ENCODE peak calls at places on chromosome 20, in four cellular contexts. H is H1, N is GM12878, Y is K562. E is an unnamed sample.
A peak's percentile ranks its signal among the peaks of the same experiment; 100 is the strongest.

GRCh38 chr20:10201321-10201870 is 17.2 kb upstream of the SNAP25 start:
- DNase-seq in Y (no peak), H (no peak), N (no peak), E (no peak)

GRCh38 chr20:49647509-49647908 is 66.2 kb downstream of the B4GALT5 start:
- DNase-seq in H (no peak), Y (no peak), N (no peak), E (no peak)

GRCh38 chr20:47674686-47675085 is 110.6 kb downstream of the SULF2 start:
- DNase-seq in H (no peak), N (no peak), Y (no peak), E (no peak)

GRCh38 chr20:46883847-46884246 is 10.8 kb upstream of the EYA2 start:
- DNase-seq in H (no peak), N (no peak), Y (no peak), E (no peak)

GRCh38 chr20:53445276-53445675 is 148.4 kb downstream of the ZNF217 start:
- DNase-seq in N (no peak), H (no peak), Y (no peak), E (no peak)

GRCh38 chr20:611047-611842 is 1.1 kb upstream of the TCF15 start:
- DNase-seq in H (no peak), Y (no peak), N (no peak), E (no peak)

GRCh38 chr20:48015136-48015925 is 230.1 kb upstream of the SULF2 start:
- DNase-seq in N (no peak), H (no peak), Y (no peak), E (no peak)

GRCh38 chr20:17394411-17394810 is 136.8 kb downstream of the BFSP1 start:
- DNase-seq in Y (no peak), H (no peak), N (no peak), E (peak; percentile 2)

GRCh38 chr20:32509639-32510066 is 75.5 kb downstream of the NOL4L start:
- DNase-seq in N (no peak), Y (no peak), H (no peak), E (no peak)

GRCh38 chr20:56359212-56360132 is 698 bp downstream of the FAM210B start:
- DNase-seq in Y (no peak), N (no peak), H (no peak), E (no peak)

GRCh38 chr20:17710379-17711305 is 10.9 kb downstream of the BANF2 start:
- DNase-seq in Y (peak; percentile 9), H (no peak), N (no peak), E (no peak)

GRCh38 chr20:23078351-23078993 is 7.7 kb downstream of the CD93 start:
- DNase-seq in H (no peak), N (no peak), Y (no peak), E (no peak)

GRCh38 chr20:5797843-5798462 is 47.8 kb downstream of the SHLD1 start:
- DNase-seq in N (peak; percentile 86), H (no peak), Y (no peak), E (no peak)

GRCh38 chr20:64077094-64077493 is 2.2 kb downstream of the RGS19 start:
- DNase-seq in Y (no peak), H (no peak), N (no peak), E (no peak)

GRCh38 chr20:32966881-32967781 is 37.1 kb downstream of the SUN5 start:
- DNase-seq in H (no peak), Y (no peak), N (peak; percentile 41), E (no peak)

GRCh38 chr20:55667955-55668354 is 337.4 kb downstream of the CBLN4 start:
- DNase-seq in Y (no peak), N (no peak), H (no peak), E (no peak)

GRCh38 chr20:22525821-22526220 is 58.6 kb downstream of the FOXA2 start:
- DNase-seq in N (no peak), Y (no peak), H (no peak), E (no peak)

GRCh38 chr20:61252601-61253263 is 671 bp downstream of the CDH4 start:
- DNase-seq in N (no peak), H (no peak), Y (no peak), E (no peak)

GRCh38 chr20:59018817-59019216 is 412 bp upstream of the TUBB1 start:
- DNase-seq in H (no peak), N (no peak), Y (no peak), E (no peak)

GRCh38 chr20:17443326-17443858 is 87.8 kb downstream of the BFSP1 start:
- DNase-seq in N (no peak), H (no peak), Y (no peak), E (no peak)

GRCh38 chr20:31580706-31581105 is 24.4 kb upstream of the ID1 start:
- DNase-seq in H (no peak), Y (no peak), N (no peak), E (no peak)

GRCh38 chr20:10447028-10447427 is 11.9 kb downstream of the SLX4IP start:
- DNase-seq in Y (peak; percentile 27), N (peak; percentile 92), H (no peak), E (peak; percentile 67)

GRCh38 chr20:41483553-41483930 is 116.9 kb upstream of the EMILIN3 start:
- DNase-seq in H (no peak), N (no peak), Y (no peak), E (no peak)

GRCh38 chr20:31661625-31662371 is 24.1 kb downstream of the COX4I2 start:
- DNase-seq in H (peak; percentile 23), N (no peak), Y (peak; percentile 93), E (peak; percentile 40)

GRCh38 chr20:44196278-44196677 is 9.3 kb upstream of the JPH2 start:
- DNase-seq in N (no peak), H (no peak), Y (peak; percentile 32), E (no peak)

GRCh38 chr20:2558581-2559301 is 22.4 kb downstream of the TMC2 start:
- DNase-seq in Y (no peak), N (no peak), H (no peak), E (no peak)

GRCh38 chr20:54650201-54650722 is 174.9 kb downstream of the DOK5 start:
- DNase-seq in N (no peak), H (no peak), Y (no peak), E (no peak)

GRCh38 chr20:51679254-51679921 is 88.8 kb downstream of the ATP9A start:
- DNase-seq in N (no peak), Y (no peak), H (no peak), E (no peak)

GRCh38 chr20:36919715-36920333 is 31.7 kb downstream of the SAMHD1 start:
- DNase-seq in H (no peak), N (peak; percentile 13), Y (peak; percentile 56), E (peak; percentile 49)

GRCh38 chr20:3174442-3175263 is 1.3 kb upstream of the LZTS3 start:
- DNase-seq in Y (no peak), N (no peak), H (peak; percentile 31), E (peak; percentile 26)

GRCh38 chr20:63943007-63943807 is 13.0 kb downstream of the UCKL1 start:
- DNase-seq in Y (no peak), H (no peak), N (no peak), E (no peak)

GRCh38 chr20:35601990-35602389 is 13.6 kb upstream of the SPAG4 start:
- DNase-seq in Y (no peak), H (no peak), N (no peak), E (no peak)

GRCh38 chr20:35600176-35600995 is 15.2 kb upstream of the SPAG4 start:
- DNase-seq in N (no peak), Y (peak; percentile 8), H (no peak), E (no peak)

GRCh38 chr20:35599776-35600120 is 15.9 kb upstream of the SPAG4 start:
- DNase-seq in Y (no peak), N (no peak), H (no peak), E (no peak)

GRCh38 chr20:35602851-35603495 is 12.7 kb upstream of the SPAG4 start:
- DNase-seq in H (no peak), N (no peak), Y (no peak), E (no peak)

DNA sequence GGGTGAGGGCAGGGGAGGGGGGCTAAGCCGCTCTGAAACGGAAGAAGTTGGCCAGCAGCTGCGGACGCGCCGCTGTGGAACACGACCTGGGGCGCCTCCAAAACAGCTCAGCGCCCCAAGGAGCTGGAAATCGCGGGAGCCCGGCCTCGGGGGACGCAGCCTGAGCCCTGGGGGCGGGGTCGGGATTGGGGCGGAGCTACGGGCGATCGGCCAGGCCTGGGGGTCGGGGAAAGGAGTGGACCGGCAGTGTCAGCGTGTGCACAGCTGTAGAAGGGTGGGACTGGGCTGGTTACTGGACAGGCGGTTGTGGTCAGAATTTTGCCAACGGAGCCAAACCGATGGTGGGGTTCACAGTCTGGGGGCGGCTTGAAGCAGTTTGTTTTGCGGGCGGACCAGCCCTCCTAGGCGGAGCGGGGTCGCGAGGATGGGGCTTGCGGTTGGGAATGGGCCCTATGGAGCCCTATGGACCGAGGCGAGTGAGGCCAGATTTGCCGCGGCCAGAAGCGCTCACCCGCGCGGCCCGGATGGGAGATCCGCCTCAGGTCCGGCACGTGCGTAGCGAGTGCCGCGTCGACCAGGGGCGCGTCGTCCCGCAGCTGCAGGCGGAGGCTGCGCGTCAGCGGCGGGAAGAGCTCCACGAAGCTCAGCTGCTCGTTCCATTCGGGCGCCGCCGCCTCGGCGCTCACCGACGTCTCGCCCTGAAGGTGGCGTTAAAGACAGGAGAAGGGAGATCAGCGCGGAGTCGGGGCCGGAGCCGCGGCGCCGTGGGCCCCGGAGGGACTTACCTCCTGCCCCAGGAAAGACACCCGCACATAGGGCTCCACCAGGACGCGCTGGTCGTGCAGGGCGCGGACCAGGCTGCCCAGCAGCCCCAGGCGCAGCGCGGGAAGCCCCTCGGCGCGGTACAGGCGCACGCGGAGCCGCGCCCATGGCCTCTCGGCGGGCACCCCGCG is 14.3 kb upstream of the SPAG4 start:
- DNase-seq in N (no peak), Y (peak; percentile 86), H (no peak), E (no peak)
- H3K27ac ChIP-seq in N (no peak overlapping the region), Y (no peak overlapping the region), H (no peak overlapping the region), E (no peak overlapping the region)

GRCh38 chr20:57650756-57651483 is 30.7 kb upstream of the ZBP1 start:
- DNase-seq in Y (no peak), N (no peak), H (no peak), E (no peak)
- TF ChIP-seq EGR1 in Y (no peak), N (no peak), H (no peak), E (no peak)

GRCh38 chr20:38962044-38962897 is at the start of gene DHX35:
- DNase-seq in H (peak; percentile 91), Y (peak; percentile 99), N (peak; percentile 91), E (peak; percentile 91)
- TF ChIP-seq POLR2A in H (peak; percentile 91), Y (peak; percentile 90), N (peak; percentile 90), E (peak; percentile 59)

GRCh38 chr20:62624719-62625455 is 17.4 kb upstream of the SLCO4A1 start:
- DNase-seq in H (no peak), N (no peak), Y (no peak), E (no peak)
- H3K27ac ChIP-seq in H (no peak overlapping the region), N (no peak overlapping the region), Y (no peak overlapping the region), E (peak overlapping the region; percentile 100)

DNA sequence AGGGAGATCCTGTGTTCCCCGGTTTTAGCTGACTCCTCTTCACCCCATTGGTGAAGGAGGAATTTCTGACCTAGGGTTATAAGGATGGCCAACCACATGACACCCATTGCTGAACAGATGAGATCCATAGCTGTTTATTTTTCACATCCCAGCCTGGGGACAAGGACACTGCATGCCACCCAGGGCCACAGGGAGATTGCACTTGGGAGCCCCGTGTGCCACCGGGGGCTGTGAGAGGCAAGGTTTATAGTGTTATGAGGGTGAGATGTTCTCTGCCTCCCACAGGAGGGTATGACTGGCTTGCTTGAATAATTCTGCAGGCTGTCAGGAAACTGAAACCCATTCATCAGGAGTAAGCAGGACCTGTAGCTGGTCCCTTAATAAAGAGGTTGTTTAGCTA is 14.7 kb upstream of the SLPI start:
- DNase-seq in N (no peak), H (no peak), Y (no peak), E (no peak)
- TF ChIP-seq EGR1 in N (no peak), H (no peak), Y (no peak), E (no peak)